ENCODE peak calls at places on chromosomes 13 and 19, in five cellular contexts. P is neural crest cell, W is thoracic aorta, S is right lobe of liver, J is omental fat pad. Q is an unnamed sample.

GRCh38 chr13:99214691-99215090 is 14.0 kb downstream of the UBAC2 start:
- DNase-seq in P (no peak), W (no peak), S (no peak), J (no peak), Q (no peak)

GRCh38 chr13:47415048-47415447 is 518.2 kb upstream of the HTR2A start:
- DNase-seq in P (no peak), W (no peak), S (no peak), J (no peak), Q (no peak)

GRCh38 chr13:20428666-20429644 is 96.7 kb downstream of the CRYL1 start:
- DNase-seq in P (no peak), W (no peak), S (no peak), J (no peak), Q (no peak)

GRCh38 chr19:20182232-20182785 is 15.3 kb downstream of the ZNF486 start:
- DNase-seq in P (no peak), W (no peak), S (no peak), J (no peak), Q (no peak)

GRCh38 chr13:44848956-44849748 is 140.1 kb downstream of the NUFIP1 start:
- DNase-seq in P (no peak), W (no peak), S (no peak), J (no peak), Q (no peak)

GRCh38 chr13:39876258-39876657 is 220.8 kb downstream of the COG6 start:
- DNase-seq in P (no peak), W (no peak), S (no peak), J (no peak), Q (no peak)

GRCh38 chr13:93262729-93263128 is 36.1 kb downstream of the GPC6 start:
- DNase-seq in P (no peak), W (no peak), S (no peak), J (no peak), Q (no peak)

GRCh38 chr19:34832581-34833112 is 59.6 kb upstream of the ZNF599 start:
- DNase-seq in P (no peak), W (no peak), S (no peak), J (no peak), Q (no peak)

GRCh38 chr13:51838235-51838846 is 6.6 kb downstream of the TMEM272 start:
- DNase-seq in P (no peak), W (no peak), S (no peak), J (no peak), Q (no peak)

GRCh38 chr13:98839826-98840769 is 87.6 kb upstream of the SLC15A1 start:
- DNase-seq in P (peak; percentile 62), W (no peak), S (peak; percentile 75), J (no peak), Q (no peak)

GRCh38 chr13:110305001-110305400 is 2.0 kb downstream of the COL4A1 start:
- DNase-seq in P (no peak), W (no peak), S (no peak), J (no peak), Q (no peak)

GRCh38 chr13:27925220-27925991 is 5.6 kb downstream of the PDX1 start:
- DNase-seq in P (no peak), W (no peak), S (no peak), J (no peak), Q (no peak)

GRCh38 chr19:38141108-38141507 is 82.9 kb downstream of the DPF1 start:
- DNase-seq in P (no peak), W (no peak), S (no peak), J (no peak), Q (no peak)

GRCh38 chr19:38144667-38145066 is 79.4 kb downstream of the DPF1 start:
- DNase-seq in P (no peak), W (no peak), S (no peak), J (no peak), Q (no peak)

GRCh38 chr19:38145627-38146026 is 78.4 kb downstream of the DPF1 start:
- DNase-seq in P (no peak), W (no peak), S (no peak), J (no peak), Q (no peak)

GRCh38 chr19:38142176-38143035 is 81.6 kb downstream of the DPF1 start:
- DNase-seq in P (peak; percentile 63), W (no peak), S (no peak), J (no peak), Q (no peak)

GRCh38 chr19:38143847-38144246 is 80.2 kb downstream of the DPF1 start:
- DNase-seq in P (no peak), W (no peak), S (no peak), J (no peak), Q (no peak)
- TF ChIP-seq CTCF in P (peak; percentile 18), W (no peak), S (no peak), J (no peak), Q (no peak)

DNA sequence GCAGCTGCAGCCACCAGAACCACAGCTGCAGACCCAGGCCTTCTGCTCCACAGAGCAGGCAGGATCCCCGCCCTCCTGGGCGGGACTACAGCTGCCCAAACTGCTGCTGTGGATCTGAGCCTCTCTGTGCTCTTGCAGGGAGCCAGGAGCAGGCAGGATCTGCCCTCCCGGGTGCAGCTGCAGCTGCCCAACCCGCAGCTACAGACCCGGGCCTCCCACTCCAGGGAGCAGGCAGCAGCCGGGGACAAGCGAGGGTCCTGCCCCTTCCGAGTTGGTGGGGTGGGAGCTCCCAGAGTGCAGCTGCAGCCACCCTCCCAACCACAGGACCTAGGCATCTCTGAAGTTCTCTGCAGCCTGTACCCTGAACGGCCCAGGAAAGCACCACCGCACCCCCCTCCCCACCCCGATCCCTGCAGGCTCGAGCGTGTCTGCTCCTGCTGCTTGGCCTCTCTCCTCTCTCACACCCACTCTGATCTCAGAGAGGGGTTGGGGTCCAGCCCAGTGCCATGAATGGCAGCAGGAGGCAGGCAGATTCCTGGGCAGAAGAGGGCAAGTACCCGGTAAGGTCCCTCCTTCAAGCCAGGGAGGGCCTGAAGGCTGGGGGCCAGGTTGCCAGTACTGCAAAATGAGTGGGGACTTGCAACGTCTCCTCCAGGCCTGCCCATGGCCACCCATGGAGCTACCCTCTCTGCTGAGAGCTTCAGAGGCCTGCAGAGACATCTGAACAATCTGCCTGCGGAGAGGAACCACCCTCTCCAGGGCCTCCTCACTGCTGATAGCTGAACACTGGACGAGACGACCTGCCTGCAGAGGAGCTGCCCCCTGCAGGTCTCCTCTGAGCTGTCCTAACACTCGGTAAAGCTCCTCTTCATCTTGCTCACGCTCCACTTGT is 16.4 kb upstream of the EMP3 start:
- DNase-seq in P (no peak), W (no peak), S (peak; percentile 28), J (no peak), Q (no peak)
- TF ChIP-seq CTCF in P (peak; percentile 42), W (no peak), S (no peak), J (no peak), Q (no peak)

GRCh38 chr19:38384209-38385027 is 3.4 kb downstream of the GGN start:
- DNase-seq in P (no peak), W (no peak), S (no peak), J (no peak), Q (no peak)
- TF ChIP-seq CTCF in P (peak; percentile 23), W (no peak), S (no peak), J (no peak), Q (no peak)

DNA sequence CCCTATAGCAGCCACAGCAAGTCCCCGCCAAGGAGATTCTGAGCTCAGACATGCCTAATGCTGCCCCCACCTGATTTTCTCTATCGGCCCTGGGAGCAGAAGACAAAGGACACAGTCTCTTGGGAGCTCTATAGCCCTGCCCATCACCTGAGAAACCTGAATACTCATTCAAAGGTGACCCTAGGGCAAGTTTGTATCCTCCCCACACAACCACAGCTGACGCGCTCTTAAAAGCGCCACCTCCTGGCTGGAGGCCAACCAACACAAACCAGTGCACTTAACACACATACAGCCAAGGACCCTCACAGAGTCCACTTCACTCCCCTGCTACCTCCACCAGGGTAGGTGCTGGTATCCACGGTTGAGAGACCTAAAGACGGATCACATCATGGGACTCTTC is 8.8 kb upstream of the IGFL4 start:
- DNase-seq in P (no peak), W (no peak), S (no peak), J (no peak), Q (no peak)
- TF ChIP-seq CTCF in P (peak; percentile 19), W (no peak), S (no peak), J (no peak), Q (no peak)

Q was measured in esophagus squamous epithelium.